ENCODE peak calls at places on chromosomes 12 and 14, in ten cellular contexts. X is cardiac muscle cell; O is heart right ventricle; Y is H7; M is psoas muscle; J is CD8-positive, alpha-beta memory T cell; D is dorsolateral prefrontal cortex; U is right cardiac atrium; F is uterus; B is H9. R is an unnamed sample. For H3K27me3, the result is how much of the 10 kb centered on the place peaks cover.

GRCh38 chr14:49986344-49987014 is 93.6 kb downstream of the ARF6 start:
- DNase-seq in X (peak), O (no peak), Y (no peak), M (no peak), J (no peak), D (no peak), U (no peak), F (no peak), B (no peak), R (no peak)

GRCh38 chr12:107079172-107080011 is 14.0 kb downstream of the CRY1 start:
- DNase-seq in X (peak), O (no peak), Y (peak), M (no peak), J (no peak), D (no peak), U (no peak), F (no peak), B (no peak), R (no peak)

GRCh38 chr14:64198021-64198420 is 96.2 kb downstream of the ESR2 start:
- DNase-seq in X (no peak), O (no peak), Y (no peak), M (no peak), J (no peak), D (no peak), U (no peak), F (no peak), B (no peak), R (no peak)

GRCh38 chr14:68043752-68044151 is 224.2 kb downstream of the RAD51B start:
- DNase-seq in X (no peak), O (no peak), Y (no peak), M (no peak), J (no peak), D (no peak), U (no peak), F (no peak), B (no peak), R (no peak)

GRCh38 chr14:80475074-80475473 is 263.8 kb upstream of the DIO2 start:
- DNase-seq in X (no peak), O (no peak), Y (no peak), M (no peak), J (no peak), D (no peak), U (no peak), F (no peak), B (no peak), R (no peak)

GRCh38 chr14:75628816-75629215 is 31.9 kb downstream of the ERG28 start:
- DNase-seq in X (no peak), O (no peak), Y (no peak), M (no peak), J (no peak), D (no peak), U (no peak), F (no peak), B (no peak), R (no peak)

GRCh38 chr12:94769040-94769420 is 118.7 kb upstream of the TMCC3 start:
- DNase-seq in X (peak), O (no peak), Y (no peak), M (no peak), J (no peak), D (no peak), U (no peak), F (no peak), B (no peak), R (no peak)

GRCh38 chr14:88233915-88234314 is 89.2 kb downstream of the KCNK10 start:
- DNase-seq in X (peak), O (no peak), Y (peak), M (no peak), J (no peak), D (no peak), U (no peak), F (no peak), B (peak), R (peak)

GRCh38 chr14:67583711-67584644 is 16.1 kb downstream of the PIGH start:
- DNase-seq in X (peak), O (peak), Y (peak), M (no peak), J (no peak), D (no peak), U (no peak), F (no peak), B (no peak), R (peak)

GRCh38 chr12:75834591-75834990 is 197.0 kb downstream of the PHLDA1 start:
- DNase-seq in X (no peak), O (no peak), Y (no peak), M (no peak), J (no peak), D (no peak), U (no peak), F (no peak), B (no peak), R (no peak)

GRCh38 chr14:23121401-23121800 is 2.3 kb upstream of the CEBPE start:
- DNase-seq in X (peak), O (peak), Y (peak), M (no peak), J (no peak), D (no peak), U (peak), F (peak), B (no peak), R (no peak)

GRCh38 chr12:64102339-64102738 is 119.8 kb downstream of the KICS2 start:
- DNase-seq in X (peak), O (no peak), Y (no peak), M (no peak), J (no peak), D (no peak), U (no peak), F (no peak), B (no peak), R (no peak)

GRCh38 chr14:41548666-41549065 is 58.0 kb upstream of the LRFN5 start:
- DNase-seq in X (peak), O (no peak), Y (no peak), M (no peak), J (no peak), D (no peak), U (no peak), F (no peak), B (no peak), R (no peak)

GRCh38 chr12:1773937-1774655 is 46.3 kb upstream of the LRTM2 start:
- DNase-seq in X (no peak), O (no peak), Y (no peak), M (peak), J (no peak), D (no peak), U (no peak), F (no peak), B (no peak), R (no peak)

GRCh38 chr12:104056419-104056972 is 6.5 kb upstream of the GLT8D2 start:
- DNase-seq in X (no peak), O (no peak), Y (no peak), M (no peak), J (no peak), D (no peak), U (no peak), F (no peak), B (no peak), R (no peak)

GRCh38 chr14:68033533-68033932 is 214.0 kb downstream of the RAD51B start:
- DNase-seq in X (no peak), O (no peak), Y (no peak), M (no peak), J (no peak), D (no peak), U (no peak), F (no peak), B (no peak), R (no peak)

GRCh38 chr14:77730976-77731497 is 23.1 kb downstream of the SLIRP start:
- DNase-seq in X (no peak), O (no peak), Y (no peak), M (no peak), J (no peak), D (no peak), U (no peak), F (no peak), B (no peak), R (no peak)

GRCh38 chr12:50282581-50283229 is 615 bp downstream of the LIMA1 start:
- DNase-seq in X (peak), O (no peak), Y (no peak), M (no peak), J (no peak), D (no peak), U (no peak), F (no peak), B (no peak), R (peak)

GRCh38 chr12:110619534-110619953 is 5.6 kb downstream of the TCTN1 start:
- DNase-seq in X (no peak), O (no peak), Y (no peak), M (no peak), J (no peak), D (no peak), U (no peak), F (no peak), B (no peak), R (no peak)

GRCh38 chr14:34461334-34462131 is 507 bp downstream of the SPTSSA start:
- DNase-seq in X (peak), O (peak), Y (no peak), M (peak), J (peak), D (peak), U (peak), F (peak), B (peak), R (peak)

GRCh38 chr14:61636792-61637191 is 58.5 kb upstream of the HIF1A start:
- DNase-seq in X (no peak), O (no peak), Y (no peak), M (no peak), J (no peak), D (no peak), U (no peak), F (no peak), B (no peak), R (no peak)

GRCh38 chr14:60968099-60968498 is 12.8 kb downstream of the TRMT5 start:
- DNase-seq in X (no peak), O (no peak), Y (no peak), M (no peak), J (no peak), D (no peak), U (no peak), F (no peak), B (no peak), R (no peak)

GRCh38 chr14:101236496-101237240 is 324.6 kb upstream of the DIO3 start:
- DNase-seq in X (no peak), O (no peak), Y (peak), M (peak), J (no peak), D (no peak), U (no peak), F (no peak), B (no peak), R (no peak)

GRCh38 chr12:11795910-11796459 is 146.5 kb downstream of the ETV6 start:
- DNase-seq in X (peak), O (no peak), Y (no peak), M (no peak), J (no peak), D (no peak), U (no peak), F (no peak), B (no peak), R (no peak)

GRCh38 chr12:49627752-49628360 is 4.5 kb downstream of the PRPF40B start:
- DNase-seq in X (peak), O (no peak), Y (peak), M (no peak), J (no peak), D (no peak), U (no peak), F (no peak), B (no peak), R (no peak)

GRCh38 chr12:4273651-4274395 is at the start of gene CCND2:
- DNase-seq in X (peak), O (peak), Y (peak), M (peak), J (peak), D (peak), U (peak), F (peak), B (peak), R (peak)

GRCh38 chr12:65827827-65828231 is 3.5 kb downstream of the HMGA2 start:
- DNase-seq in X (peak), O (no peak), Y (peak), M (no peak), J (no peak), D (no peak), U (no peak), F (no peak), B (no peak), R (no peak)

GRCh38 chr12:68293347-68293746 is 38.8 kb downstream of the MDM1 start:
- DNase-seq in X (no peak), O (no peak), Y (no peak), M (no peak), J (no peak), D (no peak), U (no peak), F (no peak), B (no peak), R (no peak)

GRCh38 chr12:114697246-114697716 is 13.3 kb upstream of the TBX3 start:
- DNase-seq in X (no peak), O (no peak), Y (peak), M (no peak), J (no peak), D (no peak), U (no peak), F (no peak), B (no peak), R (no peak)
- H3K27me3 ChIP-seq in X (half or more), O (half or more), Y (half or more), M (half or more), J (under half), D (half or more), U (under half), F (under half), B (half or more), R (half or more)

DNA sequence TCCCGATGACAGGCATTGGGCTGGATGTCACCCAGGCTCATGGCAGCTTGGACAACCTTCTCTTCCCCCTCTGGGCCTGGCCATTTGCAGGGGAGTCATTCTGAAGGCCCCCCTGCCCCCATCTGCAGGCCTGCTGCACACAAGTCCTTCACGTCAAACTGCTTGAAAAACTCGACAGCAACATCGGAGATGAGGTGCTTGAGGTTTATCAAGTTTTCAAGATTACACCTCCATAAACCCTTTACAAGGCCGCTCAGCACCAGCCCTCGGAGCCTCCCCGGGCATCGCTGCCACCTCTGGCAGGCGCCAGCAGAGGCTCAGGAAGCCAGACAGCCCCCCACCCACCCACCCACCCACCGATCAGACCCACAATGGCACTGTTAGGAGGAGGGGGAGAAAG is 166.0 kb upstream of the GSC start:
- DNase-seq in X (no peak), O (no peak), Y (no peak), M (no peak), J (no peak), D (no peak), U (no peak), F (no peak), B (no peak), R (no peak)
- H3K27me3 ChIP-seq in X (under half), O (under half), Y (under half), M (under half), J (under half), D (under half), U (under half), F (under half), B (under half), R (under half)

GRCh38 chr14:104316723-104317499 is 178.5 kb downstream of the KIF26A start:
- DNase-seq in X (no peak), O (no peak), Y (peak), M (peak), J (no peak), D (peak), U (no peak), F (no peak), B (no peak), R (no peak)
- H3K27me3 ChIP-seq in X (under half), O (under half), Y (under half), M (under half), J (under half), D (under half), U (under half), F (under half), B (under half), R (under half)

DNA sequence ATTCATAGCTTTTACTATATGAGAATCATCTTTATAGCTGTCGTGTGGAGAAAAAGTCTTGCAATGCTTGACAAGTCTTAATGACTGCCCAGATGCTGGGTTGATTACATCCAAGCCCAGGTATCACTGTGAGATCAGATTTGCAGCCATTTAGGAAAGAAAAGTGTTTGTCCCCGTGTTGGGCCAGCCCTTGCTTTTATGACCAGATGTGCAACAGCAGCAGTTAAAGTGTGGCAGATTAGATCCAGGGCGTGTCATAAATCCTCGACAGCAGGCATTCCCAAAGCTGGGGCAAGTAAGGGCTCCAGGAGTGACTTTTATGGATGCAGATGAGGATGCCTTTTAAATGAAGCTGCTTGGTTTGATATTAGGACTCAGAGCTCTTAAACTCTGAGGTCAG is 1.6 kb downstream of the SMOC1 start:
- DNase-seq in X (no peak), O (no peak), Y (no peak), M (no peak), J (no peak), D (no peak), U (no peak), F (no peak), B (no peak), R (no peak)
- H3K27me3 ChIP-seq in X (under half), O (under half), Y (under half), M (under half), J (under half), D (under half), U (under half), F (under half), B (under half), R (under half)

GRCh38 chr12:79566452-79566851 is 124.3 kb downstream of the PAWR start:
- DNase-seq in X (peak), O (no peak), Y (no peak), M (no peak), J (no peak), D (no peak), U (no peak), F (no peak), B (no peak), R (no peak)

GRCh38 chr12:79560165-79560889 is 130.4 kb downstream of the PAWR start:
- DNase-seq in X (peak), O (no peak), Y (no peak), M (no peak), J (no peak), D (no peak), U (no peak), F (no peak), B (no peak), R (no peak)

GRCh38 chr12:79559591-79559990 is 131.2 kb downstream of the PAWR start:
- DNase-seq in X (no peak), O (no peak), Y (no peak), M (no peak), J (no peak), D (no peak), U (no peak), F (no peak), B (no peak), R (no peak)

GRCh38 chr12:79561401-79562132 is 129.2 kb downstream of the PAWR start:
- DNase-seq in X (no peak), O (no peak), Y (no peak), M (no peak), J (no peak), D (no peak), U (no peak), F (no peak), B (peak), R (no peak)

DNA sequence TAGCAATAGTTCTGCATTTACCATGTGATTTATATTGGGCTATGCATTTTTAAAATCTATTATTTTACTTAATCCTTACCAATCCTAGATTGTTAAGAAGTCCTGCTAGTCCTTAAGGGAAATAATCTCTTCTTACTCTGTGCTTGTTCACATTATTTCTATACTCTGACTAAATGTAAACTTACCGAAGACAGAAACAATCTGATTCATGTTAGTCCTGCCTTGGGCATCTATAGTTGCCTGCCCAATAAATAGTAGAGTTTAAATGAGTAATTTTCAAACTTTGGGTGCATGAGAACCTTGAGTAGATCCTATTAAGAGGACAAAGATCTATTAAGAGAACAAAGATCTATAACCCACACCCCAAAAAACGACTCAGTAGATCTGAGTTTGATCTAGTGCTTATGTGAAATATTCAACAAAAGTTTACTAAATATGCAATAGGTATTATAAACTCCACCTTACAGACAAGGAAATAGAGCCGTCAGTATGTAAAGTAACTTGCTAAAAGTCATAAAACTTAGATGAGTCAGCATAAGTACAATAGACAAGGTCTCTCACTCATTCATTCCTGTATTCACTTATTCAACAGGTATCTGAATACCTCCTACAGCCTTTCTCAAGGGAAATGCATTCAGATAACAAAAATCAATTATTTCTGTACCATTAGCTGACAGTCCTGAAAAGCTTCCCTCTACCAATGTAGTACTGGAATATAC is 127.6 kb downstream of the PAWR start:
- DNase-seq in X (no peak), O (no peak), Y (no peak), M (no peak), J (no peak), D (no peak), U (no peak), F (no peak), B (no peak), R (no peak)
- H3K27me3 ChIP-seq in X (under half), O (under half), Y (under half), M (under half), J (under half), D (under half), U (under half), F (under half), B (under half), R (under half)

GRCh38 chr12:53977596-53978464 is 3.1 kb upstream of the HOTAIR start:
- DNase-seq in X (no peak), O (no peak), Y (no peak), M (peak), J (no peak), D (no peak), U (no peak), F (no peak), B (no peak), R (peak)
- H3K27me3 ChIP-seq in X (half or more), O (half or more), Y (half or more), M (under half), J (half or more), D (half or more), U (under half), F (under half), B (half or more), R (under half)

GRCh38 chr12:132433641-132434395 is 56.1 kb upstream of the FBRSL1 start:
- DNase-seq in X (no peak), O (no peak), Y (peak), M (no peak), J (no peak), D (no peak), U (peak), F (no peak), B (no peak), R (no peak)

GRCh38 chr12:132438139-132438700 is 51.7 kb upstream of the FBRSL1 start:
- DNase-seq in X (no peak), O (no peak), Y (peak), M (no peak), J (no peak), D (no peak), U (peak), F (no peak), B (no peak), R (no peak)

GRCh38 chr12:132436791-132437251 is 53.1 kb upstream of the FBRSL1 start:
- DNase-seq in X (no peak), O (no peak), Y (no peak), M (no peak), J (no peak), D (no peak), U (no peak), F (no peak), B (no peak), R (no peak)

GRCh38 chr12:132437252-132438138 is 52.5 kb upstream of the FBRSL1 start:
- DNase-seq in X (no peak), O (no peak), Y (peak), M (no peak), J (no peak), D (no peak), U (peak), F (no peak), B (peak), R (no peak)

DNA sequence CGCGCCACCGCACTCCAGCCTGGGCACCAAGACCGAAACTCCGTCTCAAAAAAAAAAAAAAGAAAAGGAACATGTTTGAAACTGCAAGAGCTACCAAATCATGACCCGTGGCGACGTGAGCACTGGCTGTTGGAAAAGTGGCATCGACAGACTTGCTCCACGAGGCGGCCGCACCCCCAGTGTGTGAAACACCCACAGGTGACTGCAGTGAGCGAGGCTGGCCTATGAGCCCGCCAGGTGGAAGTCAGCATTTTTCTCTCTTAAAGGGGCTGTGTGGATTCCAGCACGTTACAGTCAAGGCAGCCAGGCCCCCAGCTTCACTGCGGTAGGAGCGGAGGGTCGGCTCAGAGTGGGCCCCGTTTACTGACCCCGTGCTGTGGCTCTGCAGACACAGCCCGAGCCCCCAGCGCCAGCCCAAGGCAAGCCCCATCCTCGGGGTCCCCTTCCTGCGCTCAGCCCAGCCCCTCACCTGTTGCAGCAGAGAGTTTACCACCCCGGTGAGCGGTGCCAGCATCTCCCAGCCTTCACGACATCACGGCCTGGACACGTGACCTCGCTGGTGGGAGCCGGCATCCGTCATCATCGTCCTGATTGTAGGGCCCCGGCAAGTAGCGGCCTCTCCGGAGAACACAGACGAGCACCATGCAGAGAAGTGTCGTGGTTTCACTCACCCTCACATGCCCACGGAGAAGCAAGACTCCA is 54.3 kb upstream of the FBRSL1 start:
- DNase-seq in X (no peak), O (no peak), Y (no peak), M (no peak), J (no peak), D (no peak), U (peak), F (no peak), B (no peak), R (no peak)
- H3K27me3 ChIP-seq in X (under half), O (under half), Y (under half), M (half or more), J (under half), D (under half), U (under half), F (under half), B (under half), R (under half)

R was measured in WERI-Rb-1.